ENCODE peak calls at places on chromosomes 16 and 17, in seven cellular contexts. L is astrocyte of the spinal cord, U is AG04450, E is mesendoderm, X is HL-60, Y is HCT116, A is colonic mucosa. H is an unnamed sample.

GRCh38 chr16:17261197-17261858 is 209.4 kb downstream of the XYLT1 start:
- DNase-seq in Y (no peak), E (peak), U (no peak), A (peak), X (no peak), L (no peak), H (no peak)

GRCh38 chr17:40433551-40434384 is 9.5 kb upstream of the IGFBP4 start:
- DNase-seq in Y (no peak), U (no peak), X (peak), A (no peak), L (no peak), E (peak), H (no peak)

GRCh38 chr17:82876149-82876548 is 36.3 kb upstream of the ZNF750 start:
- DNase-seq in E (peak), A (no peak), Y (no peak), U (no peak), X (peak), L (peak), H (no peak)

GRCh38 chr17:71849783-71850768 is 270.7 kb upstream of the SOX9 start:
- DNase-seq in Y (no peak), L (no peak), X (no peak), A (no peak), U (no peak), E (no peak), H (no peak)

GRCh38 chr17:604719-605118 is 109.9 kb downstream of the VPS53 start:
- DNase-seq in Y (no peak), L (peak), X (no peak), E (peak), A (peak), U (no peak), H (no peak)

GRCh38 chr16:4949986-4950385 is 8.1 kb upstream of the SEC14L5 start:
- DNase-seq in U (no peak), X (no peak), E (no peak), A (no peak), Y (no peak), L (no peak), H (no peak)

GRCh38 chr17:65181237-65182061 is 44.3 kb downstream of the RGS9 start:
- DNase-seq in L (no peak), A (no peak), E (no peak), Y (no peak), U (no peak), X (peak), H (no peak)

GRCh38 chr16:84925092-84925772 is 86.1 kb downstream of the ZDHHC7 start:
- DNase-seq in U (no peak), A (peak), Y (peak), X (peak), E (peak), L (no peak), H (no peak)

DNA sequence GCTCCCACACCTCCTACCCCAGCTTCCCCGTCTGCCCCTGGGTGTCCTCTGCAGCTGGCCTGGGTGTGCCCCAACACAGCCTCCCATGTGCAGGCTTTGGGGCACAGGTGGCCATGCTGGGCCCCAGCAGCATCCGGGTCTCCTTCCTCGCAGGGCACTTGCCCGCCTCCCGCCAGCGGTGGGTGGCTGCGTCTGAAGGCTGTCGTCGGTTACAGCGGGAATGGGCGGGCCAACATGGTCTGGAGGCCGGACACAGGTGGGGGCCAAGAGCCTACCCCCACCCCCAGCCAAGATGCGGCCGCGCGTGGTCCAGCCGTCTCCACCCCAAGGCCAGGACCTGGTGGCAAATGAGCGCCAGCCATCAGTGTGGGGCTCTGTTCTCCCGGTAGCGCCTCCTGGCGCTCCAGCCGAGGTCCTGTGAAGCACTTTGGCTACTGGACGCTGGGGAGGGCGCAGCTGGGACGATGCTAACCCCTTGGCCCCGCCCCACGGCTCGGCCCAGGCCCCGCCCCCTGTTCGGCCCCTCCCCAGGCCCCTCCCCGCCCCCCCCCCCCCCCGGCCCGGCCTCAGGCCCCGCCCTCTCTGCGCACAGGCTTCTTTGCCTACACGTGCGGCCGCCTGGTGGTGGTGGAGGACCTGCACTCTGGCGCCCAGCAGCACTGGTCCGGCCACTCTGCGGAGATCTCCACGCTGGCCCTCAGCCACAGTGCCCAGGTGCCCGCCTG is 7.3 kb upstream of the RHOT2 start:
- DNase-seq in A (peak), U (peak), L (peak), Y (peak), X (peak), E (peak), H (no peak)
- H3K4me3 ChIP-seq in A (peak), U (no peak), L (no peak), Y (no peak), X (no peak), E (no peak), H (no peak)

DNA sequence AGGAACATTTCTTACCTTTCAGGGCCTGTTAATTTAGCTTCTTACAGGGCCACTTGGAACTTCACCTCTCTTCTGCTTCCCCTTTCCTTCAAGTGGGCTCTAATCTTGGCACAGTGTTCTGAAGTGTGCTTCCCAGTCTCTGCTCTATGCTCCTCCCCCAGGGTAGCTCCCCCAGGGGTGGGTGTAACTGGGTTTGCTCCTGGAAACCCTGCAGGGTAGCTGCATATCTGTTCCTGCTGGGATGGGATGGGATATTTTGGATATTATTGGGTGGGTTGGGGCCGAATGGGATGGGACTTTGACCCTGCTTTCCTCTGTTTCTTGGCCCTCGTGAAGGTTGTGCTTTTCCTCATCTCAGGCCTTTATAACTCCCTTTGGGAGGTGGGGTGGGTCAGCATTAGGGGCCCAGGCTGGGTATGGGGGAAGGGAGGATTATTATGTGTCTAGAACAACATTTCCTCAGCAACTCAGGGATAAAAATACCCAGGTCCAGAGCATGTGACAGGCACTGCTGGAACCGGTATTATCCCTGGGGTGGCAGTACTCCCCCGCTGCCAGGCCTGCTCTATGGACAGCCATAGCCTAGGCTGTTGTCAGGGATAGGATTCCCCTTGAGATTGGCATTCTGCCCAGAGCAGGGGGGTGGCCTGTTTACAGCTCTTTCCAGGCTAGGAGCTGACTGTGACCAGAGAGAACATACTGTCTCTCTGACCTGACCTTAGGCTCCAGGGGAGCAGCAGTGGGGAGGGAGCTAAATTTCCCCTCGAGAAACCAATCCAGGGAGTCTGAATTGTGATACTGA is 5.0 kb downstream of the NFE2L1 start:
- DNase-seq in Y (no peak), A (peak), U (no peak), X (no peak), L (peak), E (no peak), H (no peak)
- H3K4me3 ChIP-seq in Y (no peak), A (no peak), U (peak), X (no peak), L (peak), E (no peak), H (peak)

DNA sequence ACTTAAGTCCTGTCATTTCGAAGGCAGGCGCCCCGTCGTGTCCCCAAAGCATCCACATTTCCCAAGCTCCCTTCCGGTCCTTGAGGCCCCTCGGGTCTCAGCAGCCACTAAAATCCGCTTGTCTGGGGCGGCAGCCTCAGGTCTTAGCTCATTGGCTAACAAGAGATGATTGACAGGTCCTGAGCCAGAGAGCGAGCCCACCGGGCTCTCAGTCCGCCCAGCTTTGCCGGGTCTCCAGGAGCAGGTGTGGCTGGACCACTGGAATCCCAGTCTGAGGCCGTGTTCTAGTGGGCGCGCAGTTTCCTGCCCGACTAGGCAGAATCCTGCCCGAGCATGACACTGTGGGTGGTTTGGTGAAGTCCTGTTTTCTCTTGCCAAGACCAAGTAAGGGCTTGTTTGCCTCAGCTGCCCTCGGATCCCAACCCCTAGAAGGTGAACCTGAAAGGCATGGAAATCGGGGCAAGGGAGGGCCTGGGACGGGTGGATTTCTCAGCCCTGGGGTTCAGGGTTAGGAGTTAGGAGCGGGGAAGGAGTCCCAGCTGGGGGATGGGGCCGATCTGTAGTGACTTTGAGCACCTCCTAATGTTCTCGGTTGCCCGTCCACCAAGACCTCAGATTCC is 42.8 kb downstream of the MRC2 start:
- DNase-seq in E (peak), X (no peak), A (no peak), L (no peak), Y (no peak), U (no peak), H (no peak)
- H3K4me3 ChIP-seq in E (no peak), X (no peak), A (no peak), L (no peak), Y (no peak), U (no peak), H (no peak)

DNA sequence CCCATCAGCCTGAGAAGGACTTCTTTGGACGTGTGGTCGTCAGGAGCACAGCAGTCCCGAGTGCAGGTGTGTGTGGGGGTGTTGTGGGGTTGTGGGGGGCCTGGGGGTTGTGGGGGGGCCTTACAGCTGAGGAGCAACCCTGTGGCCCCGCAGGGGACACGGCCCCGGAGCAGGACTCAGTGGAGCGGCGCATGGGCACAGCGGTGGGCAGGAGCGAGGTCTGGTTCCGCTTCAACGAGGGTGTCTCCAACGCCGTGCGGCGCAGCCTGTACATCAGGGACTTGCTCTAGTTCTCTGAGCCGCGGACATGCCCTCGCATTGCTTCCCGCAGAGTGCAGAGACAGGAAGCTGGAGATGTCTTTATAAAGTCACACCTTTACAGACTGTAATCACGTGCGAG is 2.8 kb downstream of the GNG13 start:
- DNase-seq in L (no peak), U (no peak), E (no peak), A (no peak), Y (no peak), X (no peak), H (no peak)
- H3K4me3 ChIP-seq in L (no peak), U (no peak), E (no peak), A (no peak), Y (no peak), X (no peak), H (no peak)